ENCODE peak calls at places on chromosomes 16 and 17, in eight cellular contexts. A is neural progenitor cell, E is epithelial cell of esophagus, Z is fibroblast of mammary gland, O is lung, T is HCT116, J is A549, K is dorsolateral prefrontal cortex. Y is an unnamed sample.
A peak's percentile ranks its signal among the peaks of the same experiment; 100 is the strongest.

GRCh38 chr16:2954228-2954627 is 9.8 kb upstream of the KREMEN2 start:
- DNase-seq in Z (no peak), J (no peak), A (no peak), K (no peak), E (no peak), T (no peak), O (no peak), Y (no peak)

GRCh38 chr17:49783051-49783715 is 5.3 kb upstream of the KAT7 start:
- DNase-seq in E (no peak), O (no peak), A (no peak), J (no peak), K (no peak), Z (no peak), T (no peak), Y (no peak)

GRCh38 chr16:71807905-71808592 is 585 bp downstream of the AP1G1 start:
- DNase-seq in K (no peak), Z (peak; percentile 34), T (no peak), A (peak; percentile 49), E (peak; percentile 62), O (no peak), J (peak; percentile 29), Y (peak; percentile 23)

GRCh38 chr17:73546770-73547345 is 97.4 kb downstream of the SDK2 start:
- DNase-seq in A (peak; percentile 70), K (no peak), E (peak; percentile 88), Z (peak; percentile 55), T (peak; percentile 12), J (peak; percentile 38), O (peak; percentile 63), Y (peak; percentile 57)

GRCh38 chr17:3796822-3797170 is 4.2 kb downstream of the ITGAE start:
- DNase-seq in K (no peak), A (no peak), E (no peak), J (no peak), O (no peak), Z (no peak), T (no peak), Y (no peak)

GRCh38 chr17:12744298-12744697 is 45.0 kb upstream of the ARHGAP44 start:
- DNase-seq in J (no peak), E (peak; percentile 73), A (no peak), K (no peak), Z (no peak), T (no peak), O (no peak), Y (peak; percentile 39)

GRCh38 chr17:13253746-13254410 is 236.1 kb upstream of the ELAC2 start:
- DNase-seq in T (no peak), Z (no peak), K (no peak), J (no peak), A (no peak), E (no peak), O (no peak), Y (no peak)

GRCh38 chr16:86293897-86294296 is 216.4 kb upstream of the FOXF1 start:
- DNase-seq in J (no peak), A (no peak), E (no peak), K (no peak), O (no peak), T (no peak), Z (no peak), Y (no peak)

GRCh38 chr16:81652798-81653505 is 126.1 kb upstream of the PLCG2 start:
- DNase-seq in Z (no peak), T (no peak), E (no peak), J (no peak), O (no peak), K (no peak), A (peak; percentile 68), Y (no peak)

GRCh38 chr16:65111306-65111705 is 10.6 kb downstream of the CDH11 start:
- DNase-seq in E (no peak), O (no peak), T (no peak), A (no peak), Z (no peak), K (no peak), J (no peak), Y (no peak)

GRCh38 chr16:66695935-66696668 is 441 bp downstream of the CMTM4 start:
- DNase-seq in J (peak; percentile 36), E (peak; percentile 56), Z (no peak), O (peak; percentile 72), A (peak; percentile 21), T (no peak), K (no peak), Y (peak; percentile 64)

GRCh38 chr17:57541472-57542394 is 203.4 kb downstream of the CCDC182 start:
- DNase-seq in E (no peak), J (peak; percentile 97), O (no peak), Z (no peak), A (no peak), T (peak; percentile 50), K (peak; percentile 61), Y (no peak)

GRCh38 chr17:79214459-79214858 is 139.8 kb downstream of the ENGASE start:
- DNase-seq in O (no peak), A (no peak), J (no peak), Z (no peak), E (no peak), K (no peak), T (no peak), Y (no peak)

GRCh38 chr16:84196727-84197486 is 6.0 kb downstream of the ADAD2 start:
- DNase-seq in E (peak; percentile 90), O (no peak), K (no peak), Z (no peak), J (no peak), T (no peak), A (no peak), Y (no peak)

GRCh38 chr16:2707368-2708289 is 12.4 kb downstream of the PRSS27 start:
- DNase-seq in A (no peak), Z (no peak), J (no peak), E (no peak), T (no peak), O (no peak), K (peak; percentile 57), Y (no peak)

DNA sequence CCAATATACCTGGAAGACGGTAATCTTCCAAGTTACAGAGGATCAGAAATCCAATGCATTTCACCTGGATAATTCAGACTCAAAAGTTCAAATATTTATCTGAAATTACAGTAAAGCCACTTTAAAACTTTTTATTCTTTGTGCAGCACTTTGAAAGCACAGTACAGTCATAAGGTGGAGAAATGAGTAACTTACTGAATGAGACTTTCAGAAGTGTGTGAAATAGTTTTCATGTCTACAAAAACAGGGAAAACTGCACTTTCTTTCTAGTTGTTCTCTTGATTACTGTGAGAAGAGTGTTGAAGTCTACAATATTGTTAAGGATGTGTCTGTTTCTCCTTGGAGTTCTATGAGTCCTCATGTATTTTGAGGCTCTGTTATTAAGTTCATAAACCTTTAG is 83.4 kb upstream of the PLEKHM1 start:
- DNase-seq in K (no peak), J (no peak), E (no peak), O (no peak), Z (no peak), A (no peak), T (no peak), Y (no peak)
- TF ChIP-seq CTCF in K (no peak), J (no peak), E (no peak), O (no peak), Z (no peak), A (no peak), T (no peak), Y (no peak)

DNA sequence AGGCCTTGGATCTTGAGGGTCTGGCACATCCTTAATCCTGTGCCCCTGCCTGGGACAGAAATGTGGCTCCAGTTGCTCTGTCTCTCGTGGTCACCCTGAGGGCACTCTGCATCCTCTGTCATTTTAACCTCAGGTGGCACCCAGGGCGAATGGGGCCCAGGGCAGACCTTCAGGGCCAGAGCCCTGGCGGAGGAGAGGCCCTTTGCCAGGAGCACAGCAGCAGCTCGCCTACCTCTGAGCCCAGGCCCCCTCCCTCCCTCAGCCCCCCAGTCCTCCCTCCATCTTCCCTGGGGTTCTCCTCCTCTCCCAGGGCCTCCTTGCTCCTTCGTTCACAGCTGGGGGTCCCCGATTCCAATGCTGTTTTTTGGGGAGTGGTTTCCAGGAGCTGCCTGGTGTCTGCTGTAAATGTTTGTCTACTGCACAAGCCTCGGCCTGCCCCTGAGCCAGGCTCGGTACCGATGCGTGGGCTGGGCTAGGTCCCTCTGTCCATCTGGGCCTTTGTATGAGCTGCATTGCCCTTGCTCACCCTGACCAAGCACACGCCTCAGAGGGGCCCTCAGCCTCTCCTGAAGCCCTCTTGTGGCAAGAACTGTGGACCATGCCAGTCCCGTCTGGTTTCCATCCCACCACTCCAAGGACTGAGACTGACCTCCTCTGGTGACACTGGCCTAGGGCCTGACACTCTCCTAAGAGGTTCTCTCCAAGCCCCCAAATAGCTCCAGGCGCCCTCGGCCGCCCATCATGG is 4.0 kb upstream of the ADGRG3 start:
- DNase-seq in O (no peak), K (no peak), Z (no peak), E (no peak), T (no peak), A (no peak), J (no peak), Y (no peak)
- TF ChIP-seq CTCF in O (no peak), K (peak; percentile 22), Z (no peak), E (no peak), T (no peak), A (no peak), J (no peak), Y (no peak)

DNA sequence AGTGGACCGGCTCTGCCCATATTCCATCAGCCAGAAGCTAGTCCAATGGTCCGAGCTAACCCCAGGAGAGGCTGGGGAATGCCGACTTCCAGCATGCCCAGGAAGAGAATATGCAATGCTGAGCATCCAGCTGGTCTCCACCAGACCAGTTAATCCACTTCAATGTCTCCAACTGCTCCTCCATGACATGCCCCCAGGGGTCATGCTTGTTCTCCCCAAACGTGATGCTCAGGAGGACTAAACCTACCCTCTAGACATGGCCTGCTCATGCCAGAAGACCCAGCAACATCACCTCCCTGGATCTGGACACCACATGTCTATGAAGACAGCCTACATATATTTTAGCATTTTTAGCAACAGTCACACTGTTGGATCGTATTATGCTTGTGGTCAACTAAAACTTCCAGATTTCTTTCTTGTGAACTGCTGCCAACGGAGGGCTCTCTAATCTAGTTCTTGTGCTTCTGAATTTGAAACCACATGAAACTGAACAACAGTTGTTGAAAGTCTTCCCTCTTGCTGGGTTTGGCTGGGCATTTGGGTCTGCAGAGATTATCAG is 245.1 kb downstream of the SOX9 start:
- DNase-seq in T (no peak), J (no peak), O (no peak), Z (peak; percentile 84), A (no peak), E (no peak), K (no peak), Y (no peak)
- TF ChIP-seq CTCF in T (no peak), J (no peak), O (no peak), Z (peak; percentile 5), A (no peak), E (no peak), K (no peak), Y (no peak)

DNA sequence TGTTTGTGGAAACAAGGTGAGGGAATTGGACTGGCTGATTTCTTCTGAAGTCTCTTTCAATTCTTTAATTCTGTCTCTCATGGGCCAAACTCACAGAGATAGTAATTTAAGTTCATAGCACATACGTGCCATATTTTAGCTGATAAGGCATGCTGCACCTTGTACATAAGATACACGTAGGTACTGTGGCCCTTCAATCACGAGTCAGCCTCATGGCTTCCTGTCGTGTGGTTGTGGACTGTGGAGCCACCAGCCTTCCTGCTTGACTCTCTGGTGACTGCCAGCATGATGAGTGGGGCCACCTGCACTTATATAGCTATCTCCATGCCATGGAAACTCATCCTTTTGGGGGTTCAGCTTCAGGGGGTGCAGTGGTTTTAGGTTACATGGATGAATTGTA is 25.1 kb downstream of the KSR1 start:
- DNase-seq in Z (no peak), E (no peak), O (no peak), A (no peak), J (no peak), T (no peak), K (no peak), Y (no peak)
- TF ChIP-seq CTCF in Z (no peak), E (no peak), O (no peak), A (no peak), J (no peak), T (no peak), K (no peak), Y (no peak)